ENCODE peak calls at places on chromosomes 13 and 19, in ten cellular contexts. C is ascending aorta; U is dorsolateral prefrontal cortex; D is PC-3; N is HFFc6; R is heart right ventricle; V is left ventricle myocardium inferior; G is brain microvascular endothelial cell; H is tibial artery; K is activated CD8-positive, alpha-beta T cell treated with anti-CD3 and anti-CD28 coated beads for 36 hours. X is an unnamed sample.

GRCh38 chr13:72163671-72164070 is 296.7 kb upstream of the DACH1 start:
- DNase-seq in G (no peak), H (no peak), N (no peak), V (no peak), D (peak), C (no peak), K (no peak), R (no peak), U (no peak), X (no peak)

GRCh38 chr19:39554701-39555311 is 14.8 kb upstream of the EID2 start:
- DNase-seq in R (no peak), N (no peak), C (no peak), G (no peak), V (no peak), H (no peak), D (no peak), K (no peak), U (no peak), X (no peak)

GRCh38 chr19:50759886-50760285 is 10.4 kb upstream of the GPR32 start:
- DNase-seq in V (no peak), G (peak), D (peak), U (no peak), C (no peak), H (no peak), R (no peak), K (no peak), N (peak), X (no peak)

GRCh38 chr19:10912619-10913018 is 15.8 kb downstream of the YIPF2 start:
- DNase-seq in C (no peak), K (no peak), D (no peak), G (no peak), N (no peak), H (no peak), U (no peak), R (no peak), V (no peak), X (no peak)

GRCh38 chr19:45952691-45953505 is 20.8 kb downstream of the NOVA2 start:
- DNase-seq in N (no peak), V (peak), G (peak), U (no peak), D (peak), R (peak), C (no peak), H (no peak), K (peak), X (no peak)

GRCh38 chr19:57664269-57665127 is 4.2 kb upstream of the ZSCAN4 start:
- DNase-seq in K (no peak), N (peak), H (no peak), V (peak), C (no peak), D (peak), U (peak), G (peak), R (peak), X (no peak)

GRCh38 chr19:29666634-29667389 is 1.6 kb downstream of the PLEKHF1 start:
- DNase-seq in C (no peak), V (peak), H (peak), N (peak), D (no peak), K (peak), R (peak), U (no peak), G (peak), X (no peak)

GRCh38 chr13:76992548-76993001 is 694 bp downstream of the CLN5 start:
- DNase-seq in D (peak), C (no peak), V (no peak), U (no peak), N (peak), H (peak), G (no peak), K (peak), R (no peak), X (no peak)

GRCh38 chr13:20664304-20664703 is 39.2 kb upstream of the IL17D start:
- DNase-seq in V (no peak), D (no peak), U (no peak), K (no peak), G (no peak), N (no peak), H (no peak), R (no peak), C (no peak), X (no peak)

GRCh38 chr13:35472308-35473008 is 4.0 kb downstream of the MAB21L1 start:
- DNase-seq in N (no peak), V (no peak), U (no peak), G (no peak), C (no peak), R (no peak), H (no peak), D (no peak), K (peak), X (no peak)

GRCh38 chr19:17687857-17688784 is at the start of gene UNC13A:
- DNase-seq in D (no peak), G (peak), R (peak), N (no peak), C (no peak), U (peak), H (no peak), V (peak), K (peak), X (no peak)

GRCh38 chr19:27859689-27860088 is 1353.3 kb downstream of the UQCRFS1 start:
- DNase-seq in H (no peak), C (no peak), K (no peak), U (no peak), N (no peak), V (no peak), G (no peak), R (no peak), D (no peak), X (no peak)

GRCh38 chr19:18049390-18049789 is 37.3 kb downstream of the IL12RB1 start:
- DNase-seq in K (no peak), H (peak), U (peak), N (peak), R (peak), G (peak), D (no peak), C (peak), V (peak), X (peak)

GRCh38 chr13:99907038-99907437 is 64.5 kb downstream of the ZIC5 start:
- DNase-seq in V (no peak), H (no peak), G (no peak), N (no peak), C (no peak), K (no peak), U (no peak), R (no peak), D (no peak), X (no peak)

GRCh38 chr19:49101160-49101559 is 13.0 kb upstream of the LIN7B start:
- DNase-seq in U (no peak), N (no peak), V (no peak), C (no peak), R (no peak), D (no peak), K (no peak), H (no peak), G (no peak), X (no peak)

GRCh38 chr13:51793570-51794273 is 10.2 kb downstream of the DHRS12 start:
- DNase-seq in K (peak), U (no peak), D (peak), C (no peak), H (no peak), G (peak), V (no peak), R (no peak), N (peak), X (no peak)

DNA sequence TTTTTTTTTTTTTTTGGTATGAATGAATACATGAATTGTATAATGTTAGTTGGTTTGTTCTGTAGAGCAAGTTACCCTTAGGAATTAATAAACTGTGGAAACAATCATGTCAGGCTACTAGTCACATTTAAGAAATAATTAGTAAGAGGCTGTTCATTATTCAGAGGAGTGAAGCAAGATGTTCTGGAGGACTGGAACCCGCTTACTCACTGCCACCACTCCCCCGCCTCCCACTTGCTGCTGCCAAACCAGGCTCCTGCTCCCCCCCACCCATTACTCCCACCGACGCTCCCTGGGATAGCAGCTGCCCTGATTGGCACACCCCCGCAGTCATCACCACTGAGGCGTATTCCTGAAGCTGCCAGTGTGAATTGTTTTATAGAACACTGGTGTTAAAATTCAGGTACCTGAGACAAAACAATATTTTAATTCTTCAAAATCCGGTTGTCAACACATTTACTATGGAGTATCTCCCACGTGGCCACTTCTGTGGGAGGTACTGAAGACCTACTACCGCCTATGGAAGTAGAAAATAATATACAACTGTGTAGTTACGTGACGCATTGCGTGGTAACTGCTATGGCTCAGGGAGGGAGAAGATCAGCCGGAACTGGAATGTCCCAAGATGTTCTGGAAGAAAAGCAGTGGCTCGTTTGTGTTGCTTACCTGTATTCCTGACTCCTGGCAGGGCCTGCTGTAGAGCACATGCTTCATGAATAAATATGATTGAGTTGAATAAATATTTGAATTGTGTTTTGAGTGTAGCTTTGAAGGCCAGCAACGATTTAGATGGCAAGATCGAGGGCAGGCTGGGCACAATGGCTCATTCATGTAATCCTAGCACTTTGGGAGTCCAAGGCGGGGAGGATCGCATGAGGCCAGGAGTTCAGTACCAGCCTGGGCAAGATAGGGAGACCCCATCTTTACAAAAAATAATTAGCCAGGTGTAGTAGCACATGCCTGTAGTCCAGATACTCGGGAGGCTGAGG is 1.7 kb downstream of the DPY19L3 start:
- DNase-seq in K (no peak), H (peak), N (no peak), R (no peak), C (no peak), V (no peak), G (peak), U (peak), D (peak), X (no peak)
- TF ChIP-seq CTCF in K (no peak), H (no peak), N (no peak), R (no peak), C (no peak), V (no peak), G (no peak), U (no peak), D (no peak), X (no peak)

GRCh38 chr19:6930190-6930589 is 42.8 kb downstream of the ADGRE1 start:
- DNase-seq in D (no peak), U (no peak), G (no peak), H (no peak), N (no peak), K (no peak), V (no peak), R (no peak), C (no peak), X (no peak)

GRCh38 chr19:6925801-6926751 is 38.7 kb downstream of the ADGRE1 start:
- DNase-seq in D (peak), K (peak), C (no peak), V (no peak), N (no peak), R (no peak), U (no peak), G (no peak), H (no peak), X (no peak)
- TF ChIP-seq CTCF in D (peak), K (no peak), C (no peak), V (no peak), N (peak), R (no peak), U (no peak), G (no peak), H (no peak), X (no peak)

GRCh38 chr19:13574933-13575332 is 68.7 kb upstream of the CACNA1A start:
- DNase-seq in K (no peak), H (no peak), G (no peak), R (no peak), N (peak), D (peak), V (no peak), U (no peak), C (no peak), X (no peak)
- TF ChIP-seq CTCF in K (no peak), H (no peak), G (peak), R (no peak), N (peak), D (peak), V (peak), U (peak), C (no peak), X (no peak)

GRCh38 chr19:41784337-41785239 is 11.8 kb upstream of the CEACAM3 start:
- DNase-seq in U (no peak), G (no peak), R (no peak), V (no peak), K (no peak), D (no peak), H (no peak), C (no peak), N (no peak), X (no peak)
- TF ChIP-seq CTCF in U (no peak), G (no peak), R (no peak), V (no peak), K (no peak), D (no peak), H (no peak), C (no peak), N (no peak), X (no peak)

DNA sequence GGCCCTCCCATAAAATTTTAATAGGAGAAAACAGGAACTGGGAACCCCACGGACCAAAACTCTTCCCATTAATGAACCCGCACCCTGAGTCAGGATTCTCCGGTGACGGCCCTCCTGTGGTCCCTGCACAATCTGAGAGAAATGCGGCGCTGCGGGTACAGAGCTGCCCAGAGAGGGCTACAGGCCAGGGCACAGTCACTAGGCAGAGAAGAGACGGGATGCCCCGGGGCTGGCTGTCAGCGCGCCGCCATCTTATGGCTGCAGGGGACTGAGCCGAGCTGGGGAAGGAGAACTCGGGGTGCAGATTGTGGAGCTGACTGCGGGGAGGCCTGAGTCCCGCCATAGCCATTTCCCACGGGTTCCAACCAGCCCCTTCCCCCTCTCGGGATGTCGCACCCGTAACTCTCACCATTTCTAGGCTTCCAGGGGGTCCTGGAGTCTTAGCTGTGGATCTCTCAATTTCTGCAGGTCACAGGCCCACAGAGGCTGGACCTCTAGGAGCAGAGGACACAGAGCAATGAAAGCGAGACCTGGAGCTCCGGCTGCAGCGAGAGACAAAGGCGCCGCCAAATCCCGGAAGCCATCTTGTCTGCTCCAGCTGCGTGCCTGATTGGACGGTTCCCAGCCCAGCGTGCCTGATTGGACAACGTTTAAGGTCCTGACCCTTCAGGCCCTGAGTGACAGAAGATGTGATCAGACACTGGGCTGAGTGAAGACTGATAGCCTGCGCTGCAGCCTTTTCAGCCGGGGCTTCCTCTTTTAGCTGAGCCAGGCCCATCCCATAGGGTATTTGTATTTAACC is at the start of gene ZNF675:
- DNase-seq in V (peak), D (peak), H (peak), C (peak), N (peak), G (peak), U (peak), R (peak), K (peak), X (peak)
- TF ChIP-seq CTCF in V (peak), D (peak), H (no peak), C (no peak), N (peak), G (peak), U (no peak), R (no peak), K (no peak), X (no peak)

GRCh38 chr13:104106705-104107393 is 1040.6 kb upstream of the SLC10A2 start:
- DNase-seq in R (no peak), D (peak), C (no peak), U (no peak), G (peak), H (no peak), K (no peak), N (no peak), V (no peak), X (no peak)
- TF ChIP-seq CTCF in R (no peak), D (peak), C (no peak), U (no peak), G (peak), H (no peak), K (no peak), N (no peak), V (no peak), X (no peak)

DNA sequence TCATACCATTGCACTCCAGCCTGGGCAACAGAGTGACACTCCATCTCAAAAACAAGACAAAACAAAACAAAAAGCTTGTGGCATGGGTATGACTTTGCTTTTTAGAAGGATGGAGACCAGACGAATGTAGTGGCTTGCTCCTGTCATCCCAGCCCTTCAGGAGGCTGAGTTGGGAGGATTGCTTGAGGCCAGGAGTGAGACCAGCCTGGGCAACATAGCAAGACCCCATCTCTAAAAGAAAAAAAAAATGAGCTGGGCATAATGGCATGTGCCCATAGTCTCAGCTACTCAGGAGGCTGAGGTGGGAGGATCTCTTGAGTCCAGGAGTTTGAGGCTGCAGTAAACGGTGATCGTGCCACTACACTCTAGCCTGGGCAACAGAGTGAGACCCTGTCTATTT is 16.4 kb upstream of the SELENOW start:
- DNase-seq in N (no peak), K (no peak), H (no peak), D (no peak), R (no peak), G (no peak), U (no peak), C (no peak), V (no peak), X (no peak)
- TF ChIP-seq CTCF in N (no peak), K (no peak), H (no peak), D (no peak), R (no peak), G (no peak), U (no peak), C (no peak), V (no peak), X (no peak)

DNA sequence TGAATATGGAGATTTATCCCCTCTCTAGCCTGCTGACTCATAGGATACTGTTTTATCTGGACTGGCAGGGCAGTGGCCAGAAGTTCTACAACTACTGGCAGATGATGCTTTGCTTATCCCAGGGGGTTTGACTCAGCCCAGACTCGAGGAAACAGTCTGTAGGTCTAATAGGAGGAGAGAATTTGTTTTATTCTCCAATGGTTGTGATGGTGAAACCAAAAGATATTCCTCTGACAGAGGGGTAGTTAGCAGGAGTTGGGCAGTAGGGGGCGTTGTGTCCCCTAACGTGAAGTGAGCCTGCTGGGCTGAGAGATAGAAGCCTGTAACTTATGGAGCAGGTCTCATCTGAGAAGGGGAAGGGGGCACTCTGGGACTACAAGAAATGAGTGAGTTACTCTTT is 74.9 kb downstream of the WTIP start:
- DNase-seq in H (no peak), G (peak), C (no peak), U (no peak), R (no peak), D (peak), N (no peak), K (peak), V (no peak), X (no peak)
- TF ChIP-seq CTCF in H (no peak), G (peak), C (no peak), U (peak), R (peak), D (peak), N (peak), K (peak), V (peak), X (no peak)

DNA sequence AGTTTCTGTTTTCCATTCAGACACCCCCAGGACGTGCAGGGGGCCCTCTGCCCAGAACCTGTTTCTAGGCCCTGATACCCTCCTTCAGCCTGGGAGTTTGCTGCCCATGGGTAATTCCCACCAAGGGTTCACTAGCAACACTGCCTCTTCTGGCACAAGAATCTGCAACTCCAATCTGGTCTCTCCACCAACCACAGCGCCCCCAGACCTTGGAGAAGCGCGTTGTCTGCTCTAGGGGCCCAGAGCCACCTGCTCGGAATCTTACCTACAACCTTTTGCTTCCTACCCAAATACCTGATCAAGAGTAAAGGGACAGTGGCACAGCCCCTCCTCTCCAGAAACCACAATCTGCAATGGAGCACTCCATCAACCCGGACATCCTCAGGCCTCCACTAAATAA is 763 bp downstream of the ZNF180 start:
- DNase-seq in N (no peak), K (no peak), U (no peak), D (no peak), H (no peak), V (no peak), C (no peak), R (no peak), G (no peak), X (no peak)
- TF ChIP-seq CTCF in N (no peak), K (no peak), U (no peak), D (no peak), H (no peak), V (no peak), C (no peak), R (no peak), G (peak), X (no peak)